ENCODE peak calls at places on chromosomes 4 and X, in eight cellular contexts. A is K562, R is fibroblast of lung, K is GM23248, U is astrocyte, D is OCI-LY7, J is mesenchymal stem cell, Z is H1. W is an unnamed sample.

GRCh38 chr4:140080883-140081282 is 73.1 kb downstream of the MAML3 start:
- DNase-seq in A (no peak), R (peak; percentile 69), K (no peak), U (peak; percentile 65), D (no peak), J (peak; percentile 54), Z (no peak), W (no peak)

GRCh38 chr4:117479673-117480072 is 394.3 kb upstream of the TRAM1L1 start:
- DNase-seq in A (no peak), R (no peak), K (no peak), U (no peak), D (no peak), J (no peak), Z (no peak), W (no peak)

GRCh38 chr4:61837395-61837794 is 637.3 kb downstream of the ADGRL3 start:
- DNase-seq in A (no peak), R (no peak), K (no peak), U (no peak), D (no peak), J (no peak), Z (no peak), W (no peak)

GRCh38 chrX:12349201-12349600 is 210.9 kb downstream of the FRMPD4 start:
- DNase-seq in A (peak; percentile 1), R (no peak), K (no peak), U (no peak), D (peak; percentile 1), J (no peak), Z (peak; percentile 1), W (no peak)

GRCh38 chrX:81195712-81196111 is 6.0 kb downstream of the HMGN5 start:
- DNase-seq in A (peak; percentile 63), R (peak; percentile 23), K (peak; percentile 65), U (peak; percentile 5), D (peak; percentile 70), J (peak; percentile 46), Z (no peak), W (peak; percentile 36)

GRCh38 chr4:181909368-181909767 is 333.8 kb upstream of the TENM3 start:
- DNase-seq in A (no peak), R (peak; percentile 91), K (peak; percentile 40), U (peak; percentile 88), D (no peak), J (no peak), Z (no peak), W (peak; percentile 79)

GRCh38 chr4:186486172-186486571 is 69.2 kb downstream of the MTNR1A start:
- DNase-seq in A (no peak), R (peak; percentile 56), K (peak; percentile 6), U (peak; percentile 48), D (no peak), J (no peak), Z (no peak), W (peak; percentile 42)

GRCh38 chr4:122524176-122524575 is 67.7 kb upstream of the IL2 start:
- DNase-seq in A (no peak), R (no peak), K (no peak), U (no peak), D (no peak), J (no peak), Z (no peak), W (no peak)

GRCh38 chrX:50903387-50904027 is 7.0 kb upstream of the BMP15 start:
- DNase-seq in A (peak; percentile 26), R (peak; percentile 30), K (peak; percentile 63), U (peak; percentile 1), D (peak; percentile 16), J (peak; percentile 47), Z (no peak), W (no peak)

DNA sequence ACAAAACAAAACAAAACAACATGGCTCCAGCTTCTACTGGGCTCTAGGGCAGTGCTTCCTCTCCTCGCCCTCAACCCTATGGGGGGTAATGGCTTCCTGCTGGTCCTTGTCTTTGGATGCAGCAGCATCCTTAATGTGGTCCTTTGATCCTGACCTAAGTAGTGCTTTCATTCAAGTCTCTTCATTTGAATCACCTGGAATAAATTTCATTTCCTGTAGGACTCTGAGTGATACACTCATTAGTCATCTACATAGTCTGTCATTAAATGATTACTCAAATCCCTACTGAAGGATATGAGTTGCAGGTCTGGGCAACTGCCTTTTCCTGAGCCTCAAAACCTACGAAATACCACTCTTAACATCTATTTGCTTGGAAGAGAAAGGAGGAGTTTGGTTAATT is 54.5 kb downstream of the RHOH start:
- DNase-seq in A (no peak), R (peak; percentile 37), K (peak; percentile 60), U (peak; percentile 23), D (no peak), J (no peak), Z (no peak), W (no peak)
- H3K4me1 ChIP-seq in A (no peaks in the 10 kb centered on the region), R (peaks cover 4% of the 10 kb centered on the region), K (peaks cover 24% of the 10 kb centered on the region), U (peaks cover 19% of the 10 kb centered on the region), D (no peaks in the 10 kb centered on the region), J (peaks cover 5% of the 10 kb centered on the region), Z (no peaks in the 10 kb centered on the region), W (peaks cover 18% of the 10 kb centered on the region)

GRCh38 chrX:118392726-118393125 is 46.8 kb downstream of the WDR44 start:
- DNase-seq in A (no peak), R (peak; percentile 20), K (peak; percentile 13), U (peak; percentile 13), D (no peak), J (peak; percentile 4), Z (no peak), W (no peak)
- H3K4me2 ChIP-seq in A (no peak overlapping the region), R (no peak overlapping the region), K (no peak overlapping the region), U (no peak overlapping the region), D (no peak overlapping the region), J (no peak overlapping the region), Z (no peak overlapping the region), W (no peak overlapping the region)

GRCh38 chr4:1642196-1642951 is 41.7 kb downstream of the FAM53A start:
- DNase-seq in A (no peak), R (no peak), K (no peak), U (no peak), D (no peak), J (no peak), Z (no peak), W (no peak)

GRCh38 chr4:1644906-1645657 is 39.0 kb downstream of the FAM53A start:
- DNase-seq in A (no peak), R (peak; percentile 32), K (peak; percentile 50), U (peak; percentile 18), D (no peak), J (peak; percentile 1), Z (no peak), W (peak; percentile 97)

GRCh38 chr4:1647432-1647831 is 36.7 kb downstream of the FAM53A start:
- DNase-seq in A (peak; percentile 24), R (no peak), K (no peak), U (no peak), D (no peak), J (no peak), Z (no peak), W (no peak)

GRCh38 chr4:1641671-1642070 is 42.4 kb downstream of the FAM53A start:
- DNase-seq in A (no peak), R (no peak), K (no peak), U (no peak), D (no peak), J (no peak), Z (no peak), W (no peak)

DNA sequence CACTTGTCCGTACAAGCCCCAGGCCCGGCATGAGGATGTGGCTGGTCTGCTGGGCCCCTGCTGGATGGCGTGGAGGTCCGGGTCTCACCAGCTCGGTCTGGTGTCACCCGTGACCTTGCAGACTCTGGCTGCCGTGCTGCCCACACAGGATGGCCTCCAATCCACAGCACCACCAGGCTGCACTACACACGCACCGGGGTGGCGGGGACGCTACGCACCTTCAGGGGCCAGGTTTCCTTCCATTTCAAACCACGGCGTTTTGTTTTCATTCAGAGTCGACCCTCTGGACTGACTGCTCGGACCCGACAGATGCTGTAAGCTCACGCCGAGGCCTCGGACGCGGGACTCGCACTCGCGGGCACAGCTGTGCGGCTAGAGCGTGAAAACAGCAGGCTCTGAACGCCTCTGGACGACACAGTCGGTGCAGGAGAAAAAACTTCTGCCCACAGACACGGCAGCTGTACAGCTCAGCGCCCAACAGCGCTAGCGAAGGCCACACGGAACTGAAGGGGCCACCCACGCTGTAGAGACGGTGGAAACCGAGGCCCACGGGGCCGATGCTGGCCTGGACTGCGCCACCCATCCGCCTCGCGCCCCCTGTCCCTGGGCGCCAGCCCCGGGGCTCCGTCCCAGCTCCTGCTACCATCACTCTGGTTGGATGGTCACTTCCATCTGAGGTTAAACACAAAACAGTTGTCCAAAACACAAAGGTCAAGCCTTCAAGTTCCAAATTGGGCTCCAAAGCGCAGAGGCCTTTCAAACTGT is 40.0 kb downstream of the FAM53A start:
- DNase-seq in A (no peak), R (no peak), K (no peak), U (no peak), D (no peak), J (no peak), Z (no peak), W (no peak)
- H2AFZ ChIP-seq in A (no peak overlapping the region), R (no peak overlapping the region), K (no peak overlapping the region), U (no peak overlapping the region), D (no peak overlapping the region), J (no peak overlapping the region), Z (no peak overlapping the region), W (no peak overlapping the region)

DNA sequence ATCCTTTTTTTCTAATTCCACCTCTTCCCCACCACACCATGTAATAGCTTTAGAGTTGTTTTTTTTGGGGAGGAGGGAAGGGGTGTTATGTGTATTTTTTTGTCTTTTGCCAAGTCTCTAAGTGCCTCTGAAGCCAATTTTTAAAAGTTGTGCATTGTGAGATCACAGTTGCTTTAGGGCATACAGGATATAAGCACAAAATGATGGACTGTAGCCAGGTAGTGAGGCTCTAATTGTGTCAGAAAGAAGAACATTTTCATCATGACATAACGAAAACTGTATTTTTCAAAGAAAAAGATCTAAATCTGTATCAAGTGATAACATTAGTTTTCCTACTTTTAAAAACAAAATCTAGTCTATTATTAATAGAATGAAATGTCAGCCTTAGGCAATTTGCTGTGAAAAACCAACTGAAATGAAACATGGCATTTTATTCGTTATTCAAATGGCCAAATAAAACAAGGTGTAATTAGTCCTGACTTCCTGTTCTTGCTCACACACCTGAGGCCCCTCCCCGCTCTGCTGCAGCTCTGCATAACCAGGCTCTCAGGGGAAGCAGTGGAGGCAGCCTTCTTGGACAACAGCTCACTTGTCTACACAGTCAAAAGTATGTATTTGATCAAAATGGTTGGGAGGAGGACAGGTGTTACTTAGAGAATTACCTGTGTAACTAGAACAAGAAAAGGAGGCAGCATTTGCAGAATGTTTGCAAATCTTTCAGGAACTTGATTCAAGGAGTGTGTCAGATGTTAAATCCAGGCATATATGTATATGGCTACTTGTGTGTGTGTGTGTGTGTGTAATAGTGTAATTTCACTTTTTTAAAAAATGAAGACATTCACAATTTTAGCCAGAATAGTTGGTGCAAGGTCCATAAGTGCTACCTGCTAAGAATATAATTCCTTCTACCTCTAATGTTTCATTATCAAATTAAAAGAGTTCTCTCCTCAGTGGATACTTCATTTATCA is 157.6 kb downstream of the PALLD start:
- DNase-seq in A (no peak), R (no peak), K (no peak), U (no peak), D (no peak), J (no peak), Z (no peak), W (no peak)
- H3K4me1 ChIP-seq in A (no peaks in the 10 kb centered on the region), R (peaks cover 3% of the 10 kb centered on the region), K (peaks cover 11% of the 10 kb centered on the region), U (peaks cover 29% of the 10 kb centered on the region), D (no peaks in the 10 kb centered on the region), J (peaks cover 2% of the 10 kb centered on the region), Z (no peaks in the 10 kb centered on the region), W (peaks cover 45% of the 10 kb centered on the region)

GRCh38 chr4:177265729-177266128 is 43.9 kb upstream of the NEIL3 start:
- DNase-seq in A (no peak), R (no peak), K (no peak), U (no peak), D (no peak), J (no peak), Z (no peak), W (no peak)
- H3K4me2 ChIP-seq in A (no peak overlapping the region), R (no peak overlapping the region), K (no peak overlapping the region), U (no peak overlapping the region), D (no peak overlapping the region), J (no peak overlapping the region), Z (no peak overlapping the region), W (no peak overlapping the region)

W was measured in osteoblast.